ENCODE peak calls at places on chromosomes 11 and 22, in eight cellular contexts. B, K, Q, T, L, M, V and D are unnamed samples.

GRCh38 chr11:30346068-30346688 is 23.3 kb downstream of the ARL14EP start:
- DNase-seq in T (no peak), K (peak), Q (no peak), L (no peak), V (peak), B (no peak), M (peak), D (peak)

GRCh38 chr22:23402275-23403151 is 177.6 kb downstream of the IGLL1 start:
- DNase-seq in V (peak), K (no peak), L (peak), T (peak), M (peak), Q (no peak), B (no peak), D (no peak)

GRCh38 chr11:60878245-60879101 is 11.1 kb downstream of the ZP1 start:
- DNase-seq in B (no peak), V (no peak), T (no peak), K (no peak), Q (no peak), M (no peak), L (no peak), D (no peak)

GRCh38 chr11:72625746-72626636 is 48.2 kb downstream of the PDE2A start:
- DNase-seq in V (no peak), Q (no peak), B (no peak), T (no peak), L (no peak), M (no peak), K (no peak), D (no peak)

GRCh38 chr22:45082795-45083194 is 73.0 kb upstream of the PHF21B start:
- DNase-seq in V (no peak), L (no peak), B (no peak), M (no peak), K (no peak), T (peak), Q (no peak), D (no peak)

GRCh38 chr22:50600541-50600940 is at the start of gene MAPK8IP2:
- DNase-seq in M (no peak), B (no peak), Q (no peak), T (no peak), L (no peak), V (peak), K (peak), D (no peak)

GRCh38 chr11:131295986-131296385 is 74.4 kb upstream of the NTM start:
- DNase-seq in Q (no peak), V (no peak), K (no peak), M (no peak), T (no peak), B (no peak), L (peak), D (no peak)

GRCh38 chr11:8383227-8383626 is 119.5 kb upstream of the LMO1 start:
- DNase-seq in Q (no peak), K (no peak), M (no peak), B (no peak), V (no peak), L (no peak), T (no peak), D (no peak)

GRCh38 chr22:23248583-23248982 is 68.3 kb downstream of the BCR start:
- DNase-seq in Q (no peak), M (no peak), L (no peak), B (no peak), V (no peak), K (peak), T (no peak), D (no peak)

GRCh38 chr22:35384973-35385588 is 4.2 kb downstream of the HMOX1 start:
- DNase-seq in V (no peak), T (no peak), K (no peak), M (no peak), B (no peak), Q (no peak), L (no peak), D (no peak)

GRCh38 chr11:61787928-61788491 is 4.4 kb downstream of the TMEM258 start:
- DNase-seq in B (no peak), L (peak), Q (peak), K (no peak), T (peak), M (peak), V (peak), D (peak)

GRCh38 chr22:39214006-39214382 is 30.8 kb downstream of the PDGFB start:
- DNase-seq in B (no peak), V (no peak), M (no peak), K (no peak), T (no peak), L (no peak), Q (no peak), D (no peak)